ENCODE peak calls at places on chromosomes 2 and 18, in four cellular contexts. G is GM12878, J is HepG2, Z is H1. E is an unnamed sample.

GRCh38 chr2:33212151-33212550 is 264.3 kb upstream of the RASGRP3 start:
- DNase-seq in J (peak; percentile 45), G (no peak), Z (no peak), E (no peak)

GRCh38 chr18:9916067-9916684 is 2.4 kb downstream of the VAPA start:
- DNase-seq in G (no peak), J (no peak), Z (no peak), E (no peak)

GRCh38 chr18:48662021-48662661 is 123.3 kb downstream of the CTIF start:
- DNase-seq in J (peak; percentile 70), Z (no peak), G (no peak), E (no peak)

GRCh38 chr2:240561325-240561971 is 1.3 kb downstream of the DUSP28 start:
- DNase-seq in G (peak; percentile 45), Z (no peak), J (no peak), E (no peak)

GRCh38 chr18:30358545-30358944 is 684.0 kb downstream of the DSC3 start:
- DNase-seq in G (no peak), J (no peak), Z (no peak), E (no peak)

GRCh38 chr2:27653397-27653796 is 10.0 kb downstream of the SUPT7L start:
- DNase-seq in G (no peak), Z (no peak), J (no peak), E (no peak)

GRCh38 chr18:75297731-75298130 is 87.1 kb downstream of the TSHZ1 start:
- DNase-seq in J (no peak), Z (no peak), G (no peak), E (no peak)

GRCh38 chr2:219169950-219170654 is at the start of gene SLC23A3:
- DNase-seq in G (no peak), J (no peak), Z (no peak), E (no peak)

GRCh38 chr18:12408247-12408869 is 629 bp downstream of the PRELID3A start:
- DNase-seq in G (no peak), Z (no peak), J (no peak), E (no peak)

GRCh38 chr2:28286678-28287077 is 106.0 kb upstream of the FOSL2 start:
- DNase-seq in Z (no peak), G (no peak), J (no peak), E (no peak)

GRCh38 chr2:4152051-4152450 is 448.7 kb downstream of the DCDC2C start:
- DNase-seq in Z (no peak), G (no peak), J (no peak), E (no peak)

GRCh38 chr2:20327370-20327769 is 23.3 kb downstream of the PUM2 start:
- DNase-seq in G (no peak), J (no peak), Z (no peak), E (no peak)

GRCh38 chr2:128410035-128410757 is 91.5 kb upstream of the HS6ST1 start:
- DNase-seq in J (no peak), Z (no peak), G (no peak), E (no peak)

GRCh38 chr2:170022692-170023091 is 155.3 kb upstream of the MYO3B start:
- DNase-seq in G (no peak), Z (no peak), J (no peak), E (no peak)

GRCh38 chr2:205902041-205902898 is 183.7 kb downstream of the INO80D start:
- DNase-seq in G (no peak), Z (no peak), J (peak; percentile 77), E (no peak)

GRCh38 chr2:47486858-47487497 is 84.0 kb downstream of the MSH2 start:
- DNase-seq in J (no peak), Z (no peak), G (peak; percentile 23), E (no peak)

GRCh38 chr2:201807452-201807980 is 1.2 kb downstream of the CDK15 start:
- DNase-seq in Z (no peak), G (no peak), J (no peak), E (no peak)

GRCh38 chr2:11387831-11388230 is 43.4 kb upstream of the ROCK2 start:
- DNase-seq in G (no peak), J (peak; percentile 87), Z (no peak), E (no peak)

GRCh38 chr2:11388262-11389047 is 44.0 kb upstream of the ROCK2 start:
- DNase-seq in Z (no peak), J (no peak), G (no peak), E (no peak)

GRCh38 chr2:11385222-11385621 is 40.8 kb upstream of the ROCK2 start:
- DNase-seq in J (no peak), Z (no peak), G (no peak), E (no peak)

GRCh38 chr2:11387100-11387390 is 42.6 kb upstream of the ROCK2 start:
- DNase-seq in J (no peak), Z (no peak), G (no peak), E (no peak)

GRCh38 chr2:11385847-11386246 is 41.4 kb upstream of the ROCK2 start:
- DNase-seq in G (no peak), J (no peak), Z (no peak), E (no peak)
- H3K4me3 ChIP-seq in G (no peak overlapping the region), J (no peak overlapping the region), Z (no peak overlapping the region), E (no peak overlapping the region)

DNA sequence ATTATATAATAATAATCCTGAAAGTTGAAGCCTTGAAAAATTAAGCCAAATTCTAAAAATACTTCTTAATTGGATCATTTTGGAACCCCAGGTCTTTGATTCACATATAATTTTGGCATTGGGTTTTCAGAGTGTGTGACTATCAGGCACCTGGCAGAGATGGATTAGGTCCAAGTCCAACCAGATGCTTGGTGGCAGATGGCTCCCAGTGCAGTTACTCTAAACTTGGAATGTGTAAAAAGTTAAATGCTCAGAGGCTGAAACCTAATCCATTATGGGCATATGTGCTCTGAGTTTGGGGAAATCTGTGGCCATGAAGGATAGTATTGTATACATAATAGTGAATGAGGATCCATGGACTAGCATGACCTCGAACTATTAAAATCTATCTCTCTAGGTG is 333.1 kb downstream of the RPRM start:
- DNase-seq in G (no peak), J (no peak), Z (no peak), E (no peak)
- TF ChIP-seq SUZ12 in G (no peak), J (no peak), Z (no peak), E (no peak)

GRCh38 chr18:79868168-79868784 is 70.5 kb downstream of the KCNG2 start:
- DNase-seq in G (no peak), J (no peak), Z (no peak), E (no peak)

GRCh38 chr18:79869591-79870368 is 72.0 kb downstream of the KCNG2 start:
- DNase-seq in Z (no peak), G (no peak), J (no peak), E (no peak)

GRCh38 chr18:79867666-79868065 is 69.9 kb downstream of the KCNG2 start:
- DNase-seq in J (no peak), Z (no peak), G (no peak), E (no peak)

GRCh38 chr18:79868811-79869541 is 71.2 kb downstream of the KCNG2 start:
- DNase-seq in Z (no peak), J (no peak), G (no peak), E (no peak)

GRCh38 chr18:79866889-79867574 is 69.3 kb downstream of the KCNG2 start:
- DNase-seq in Z (no peak), G (no peak), J (no peak), E (no peak)
- TF ChIP-seq ZNF274 in Z (no peak), G (no peak), J (no peak), E (no peak)

GRCh38 chr2:96264086-96264485 is 1.7 kb downstream of the TMEM127 start:
- DNase-seq in J (no peak), G (no peak), Z (no peak), E (no peak)
- H3K4me3 ChIP-seq in J (peak overlapping the region; percentile 97), G (peak overlapping the region; percentile 89), Z (no peak overlapping the region), E (no peak overlapping the region)

GRCh38 chr2:133603109-133603508 is 34.8 kb upstream of the NCKAP5 start:
- DNase-seq in G (no peak), Z (no peak), J (no peak), E (no peak)

GRCh38 chr2:133600231-133600630 is 32.0 kb upstream of the NCKAP5 start:
- DNase-seq in J (no peak), Z (no peak), G (no peak), E (no peak)

GRCh38 chr2:133599813-133600212 is 31.6 kb upstream of the NCKAP5 start:
- DNase-seq in J (no peak), G (no peak), Z (no peak), E (no peak)

GRCh38 chr2:133605031-133605773 is 36.9 kb upstream of the NCKAP5 start:
- DNase-seq in G (no peak), J (no peak), Z (no peak), E (no peak)

GRCh38 chr2:133602538-133602937 is 34.3 kb upstream of the NCKAP5 start:
- DNase-seq in J (no peak), G (no peak), Z (no peak), E (no peak)
- TF ChIP-seq SUZ12 in J (no peak), G (no peak), Z (no peak), E (no peak)